ENCODE peak calls at places on chromosomes 7 and 10, in five cellular contexts. U is DMS153; Q is stimulated activated CD8-positive, alpha-beta memory T cell treated with anti-CD3 and anti-CD28 coated beads, Interleukin-2, amount 100 ng/mL, for 1 hour; N is cerebellar cortex; F is T-helper 22 cell. L is an unnamed sample.

GRCh38 chr10:69949770-69950169 is 102.9 kb upstream of the MACROH2A2 start:
- DNase-seq in F (no peak), U (no peak), N (no peak), Q (no peak), L (no peak)

GRCh38 chr10:73577788-73578187 is 13.4 kb downstream of the USP54 start:
- DNase-seq in F (no peak), N (peak), Q (no peak), U (no peak), L (no peak)

GRCh38 chr10:94546616-94547175 is 1.1 kb downstream of the HELLS start:
- DNase-seq in Q (no peak), U (no peak), N (no peak), F (no peak), L (no peak)

GRCh38 chr10:44517635-44518034 is 132.7 kb upstream of the CXCL12 start:
- DNase-seq in N (no peak), U (no peak), Q (no peak), F (no peak), L (no peak)

GRCh38 chr10:91137011-91137643 is 83.3 kb upstream of the PCGF5 start:
- DNase-seq in U (no peak), F (no peak), Q (no peak), N (no peak), L (no peak)

GRCh38 chr10:31383810-31384588 is 65.0 kb downstream of the ZEB1 start:
- DNase-seq in U (no peak), F (no peak), Q (no peak), N (no peak), L (no peak)

GRCh38 chr7:21345361-21345760 is 82.5 kb upstream of the SP4 start:
- DNase-seq in U (no peak), Q (no peak), F (no peak), N (no peak), L (no peak)

GRCh38 chr7:36986429-36987362 is 262.4 kb upstream of the AOAH start:
- DNase-seq in U (peak), F (peak), N (peak), Q (peak), L (peak)

GRCh38 chr10:34430685-34431084 is 384.4 kb downstream of the PARD3 start:
- DNase-seq in F (no peak), Q (no peak), N (no peak), U (no peak), L (no peak)

GRCh38 chr10:123132576-123133477 is 2.9 kb upstream of the HMX3 start:
- DNase-seq in Q (peak), U (peak), N (peak), F (peak), L (peak)